ENCODE peak calls at places on chromosomes 5 and 9, in ten cellular contexts. C is fibroblast of gingiva; O is NCI-H1417; R is AG08396; X is GM23248; L is nephron progenitor cell; E is H54; U is suprapubic skin; A is naive thymus-derived CD8-positive, alpha-beta T cell; H is M059J. W is an unnamed sample.

GRCh38 chr9:105023788-105024187 is 95.8 kb upstream of the ABCA1 start:
- DNase-seq in C (no peak), O (no peak), R (no peak), X (no peak), L (no peak), E (no peak), U (no peak), A (no peak), H (no peak), W (no peak)

GRCh38 chr9:22112870-22113846 is 104.1 kb upstream of the CDKN2B start:
- DNase-seq in C (no peak), O (no peak), R (no peak), X (no peak), L (no peak), E (no peak), U (no peak), A (no peak), H (no peak), W (no peak)

GRCh38 chr5:17966636-17967402 is 332.6 kb downstream of the TAF11L14 start:
- DNase-seq in C (no peak), O (peak; percentile 29), R (no peak), X (no peak), L (peak; percentile 6), E (no peak), U (no peak), A (peak; percentile 53), H (no peak), W (no peak)

GRCh38 chr5:57986746-57987145 is 473.1 kb downstream of the PLK2 start:
- DNase-seq in C (peak; percentile 8), O (no peak), R (no peak), X (peak; percentile 63), L (no peak), E (no peak), U (no peak), A (no peak), H (peak; percentile 94), W (peak; percentile 28)

GRCh38 chr5:159185773-159186172 is 23.6 kb downstream of the RNF145 start:
- DNase-seq in C (no peak), O (no peak), R (no peak), X (no peak), L (no peak), E (no peak), U (no peak), A (no peak), H (no peak), W (no peak)

GRCh38 chr9:99056876-99057664 is 47.8 kb upstream of the TGFBR1 start:
- DNase-seq in C (peak; percentile 5), O (no peak), R (no peak), X (peak; percentile 94), L (no peak), E (no peak), U (no peak), A (no peak), H (peak; percentile 98), W (no peak)

GRCh38 chr5:59637878-59638580 is 255.5 kb downstream of the PDE4D start:
- DNase-seq in C (no peak), O (no peak), R (no peak), X (peak; percentile 7), L (no peak), E (no peak), U (no peak), A (no peak), H (peak; percentile 42), W (no peak)

GRCh38 chr9:967851-968641 is 8.4 kb upstream of the DMRT3 start:
- DNase-seq in C (no peak), O (no peak), R (no peak), X (peak; percentile 19), L (peak; percentile 44), E (no peak), U (no peak), A (no peak), H (peak; percentile 76), W (no peak)

GRCh38 chr5:10701567-10702039 is 59.4 kb downstream of the DAP start:
- DNase-seq in C (peak; percentile 45), O (peak; percentile 29), R (peak; percentile 44), X (peak; percentile 65), L (peak; percentile 61), E (no peak), U (no peak), A (no peak), H (peak; percentile 68), W (peak; percentile 4)

GRCh38 chr9:27188426-27188825 is 79.4 kb downstream of the TEK start:
- DNase-seq in C (no peak), O (no peak), R (no peak), X (no peak), L (no peak), E (no peak), U (no peak), A (no peak), H (no peak), W (no peak)

GRCh38 chr9:35996358-35996970 is 38.5 kb upstream of the OR2S2 start:
- DNase-seq in C (no peak), O (no peak), R (peak; percentile 18), X (peak; percentile 91), L (no peak), E (no peak), U (no peak), A (no peak), H (peak; percentile 75), W (no peak)

GRCh38 chr9:19533373-19533772 is 124.6 kb downstream of the ACER2 start:
- DNase-seq in C (no peak), O (no peak), R (no peak), X (no peak), L (no peak), E (no peak), U (no peak), A (no peak), H (peak; percentile 26), W (no peak)

GRCh38 chr5:107215581-107215980 is 455.2 kb downstream of the EFNA5 start:
- DNase-seq in C (no peak), O (no peak), R (no peak), X (no peak), L (no peak), E (no peak), U (no peak), A (no peak), H (peak; percentile 3), W (no peak)

GRCh38 chr5:76431779-76432178 is 28.7 kb downstream of the IQGAP2 start:
- DNase-seq in C (no peak), O (no peak), R (no peak), X (no peak), L (no peak), E (no peak), U (no peak), A (no peak), H (no peak), W (no peak)

GRCh38 chr9:95735701-95736100 is 139.8 kb upstream of the ERCC6L2 start:
- DNase-seq in C (no peak), O (no peak), R (no peak), X (no peak), L (no peak), E (no peak), U (no peak), A (no peak), H (no peak), W (no peak)

GRCh38 chr5:89043676-89044075 is 160.7 kb upstream of the MEF2C start:
- DNase-seq in C (no peak), O (no peak), R (no peak), X (no peak), L (no peak), E (no peak), U (no peak), A (no peak), H (peak; percentile 69), W (no peak)